ENCODE peak calls at places on chromosomes 4 and X, in ten cellular contexts. One of them, this sample, is unnamed.

GRCh38 chr4:25919676-25920075 is 5.7 kb downstream of the SMIM20 start:
- DNase-seq in mesothelial cell of epicardium: no peak
- DNase-seq in activated T-helper 1 cell treated with anti-CD3 and anti-CD28 coated beads, Interleukin-12 subunit alpha, Interleukin-12 subunit beta, Interleukin-2, Interleukin-4 antibody, amounts not matched to agents 30 ng/mL and 10 ng/mL and 1 ng/mL, durations not matched to agents 14 hours and 24 hours and 36 hours: no peak
- DNase-seq in naive thymus-derived CD8-positive, alpha-beta T cell: no peak
- DNase-seq in cardiac muscle cell: no peak
- DNase-seq in stimulated activated CD4-positive, alpha-beta T cell treated with anti-CD3 and anti-CD28 coated beads, Interleukin-4, amount 100 ng/mL, for 1 hour: no peak
- DNase-seq in tibial artery: no peak
- DNase-seq in AG08396: no peak
- DNase-seq in body of pancreas: no peak
- DNase-seq in EL: no peak
- DNase-seq in this sample: no peak

GRCh38 chr4:1366371-1367229 is 19.6 kb downstream of the UVSSA start:
- DNase-seq in mesothelial cell of epicardium: no peak
- DNase-seq in activated T-helper 1 cell treated with anti-CD3 and anti-CD28 coated beads, Interleukin-12 subunit alpha, Interleukin-12 subunit beta, Interleukin-2, Interleukin-4 antibody, amounts not matched to agents 30 ng/mL and 10 ng/mL and 1 ng/mL, durations not matched to agents 14 hours and 24 hours and 36 hours: no peak
- DNase-seq in naive thymus-derived CD8-positive, alpha-beta T cell: no peak
- DNase-seq in cardiac muscle cell: no peak
- DNase-seq in stimulated activated CD4-positive, alpha-beta T cell treated with anti-CD3 and anti-CD28 coated beads, Interleukin-4, amount 100 ng/mL, for 1 hour: no peak
- DNase-seq in tibial artery: peak; percentile 54
- DNase-seq in AG08396: no peak
- DNase-seq in body of pancreas: peak; percentile 9
- DNase-seq in EL: no peak
- DNase-seq in this sample: no peak

GRCh38 chrX:3627579-3627978 is 85.9 kb downstream of the PRKX start:
- DNase-seq in mesothelial cell of epicardium: no peak
- DNase-seq in activated T-helper 1 cell treated with anti-CD3 and anti-CD28 coated beads, Interleukin-12 subunit alpha, Interleukin-12 subunit beta, Interleukin-2, Interleukin-4 antibody, amounts not matched to agents 30 ng/mL and 10 ng/mL and 1 ng/mL, durations not matched to agents 14 hours and 24 hours and 36 hours: no peak
- DNase-seq in naive thymus-derived CD8-positive, alpha-beta T cell: no peak
- DNase-seq in cardiac muscle cell: no peak
- DNase-seq in stimulated activated CD4-positive, alpha-beta T cell treated with anti-CD3 and anti-CD28 coated beads, Interleukin-4, amount 100 ng/mL, for 1 hour: no peak
- DNase-seq in tibial artery: no peak
- DNase-seq in AG08396: no peak
- DNase-seq in body of pancreas: no peak
- DNase-seq in EL: no peak
- DNase-seq in this sample: no peak

GRCh38 chrX:48541140-48541814 is 1.8 kb downstream of the TBC1D25 start:
- DNase-seq in mesothelial cell of epicardium: no peak
- DNase-seq in activated T-helper 1 cell treated with anti-CD3 and anti-CD28 coated beads, Interleukin-12 subunit alpha, Interleukin-12 subunit beta, Interleukin-2, Interleukin-4 antibody, amounts not matched to agents 30 ng/mL and 10 ng/mL and 1 ng/mL, durations not matched to agents 14 hours and 24 hours and 36 hours: no peak
- DNase-seq in naive thymus-derived CD8-positive, alpha-beta T cell: no peak
- DNase-seq in cardiac muscle cell: no peak
- DNase-seq in stimulated activated CD4-positive, alpha-beta T cell treated with anti-CD3 and anti-CD28 coated beads, Interleukin-4, amount 100 ng/mL, for 1 hour: no peak
- DNase-seq in tibial artery: no peak
- DNase-seq in AG08396: no peak
- DNase-seq in body of pancreas: no peak
- DNase-seq in EL: no peak
- DNase-seq in this sample: no peak

GRCh38 chrX:149493567-149494562 is 11.2 kb downstream of the IDS start:
- DNase-seq in mesothelial cell of epicardium: no peak
- DNase-seq in activated T-helper 1 cell treated with anti-CD3 and anti-CD28 coated beads, Interleukin-12 subunit alpha, Interleukin-12 subunit beta, Interleukin-2, Interleukin-4 antibody, amounts not matched to agents 30 ng/mL and 10 ng/mL and 1 ng/mL, durations not matched to agents 14 hours and 24 hours and 36 hours: no peak
- DNase-seq in naive thymus-derived CD8-positive, alpha-beta T cell: no peak
- DNase-seq in cardiac muscle cell: peak; percentile 18
- DNase-seq in stimulated activated CD4-positive, alpha-beta T cell treated with anti-CD3 and anti-CD28 coated beads, Interleukin-4, amount 100 ng/mL, for 1 hour: no peak
- DNase-seq in tibial artery: no peak
- DNase-seq in AG08396: no peak
- DNase-seq in body of pancreas: no peak
- DNase-seq in EL: peak; percentile 24
- DNase-seq in this sample: no peak

GRCh38 chrX:10620121-10620699 is at the start of gene MID1:
- DNase-seq in mesothelial cell of epicardium: peak; percentile 63
- DNase-seq in activated T-helper 1 cell treated with anti-CD3 and anti-CD28 coated beads, Interleukin-12 subunit alpha, Interleukin-12 subunit beta, Interleukin-2, Interleukin-4 antibody, amounts not matched to agents 30 ng/mL and 10 ng/mL and 1 ng/mL, durations not matched to agents 14 hours and 24 hours and 36 hours: no peak
- DNase-seq in naive thymus-derived CD8-positive, alpha-beta T cell: no peak
- DNase-seq in cardiac muscle cell: peak; percentile 87
- DNase-seq in stimulated activated CD4-positive, alpha-beta T cell treated with anti-CD3 and anti-CD28 coated beads, Interleukin-4, amount 100 ng/mL, for 1 hour: no peak
- DNase-seq in tibial artery: peak; percentile 79
- DNase-seq in AG08396: peak; percentile 68
- DNase-seq in body of pancreas: peak; percentile 55
- DNase-seq in EL: peak; percentile 76
- DNase-seq in this sample: peak; percentile 89

GRCh38 chr4:168564024-168564423 is 67.2 kb downstream of the PALLD start:
- DNase-seq in mesothelial cell of epicardium: no peak
- DNase-seq in activated T-helper 1 cell treated with anti-CD3 and anti-CD28 coated beads, Interleukin-12 subunit alpha, Interleukin-12 subunit beta, Interleukin-2, Interleukin-4 antibody, amounts not matched to agents 30 ng/mL and 10 ng/mL and 1 ng/mL, durations not matched to agents 14 hours and 24 hours and 36 hours: no peak
- DNase-seq in naive thymus-derived CD8-positive, alpha-beta T cell: no peak
- DNase-seq in cardiac muscle cell: no peak
- DNase-seq in stimulated activated CD4-positive, alpha-beta T cell treated with anti-CD3 and anti-CD28 coated beads, Interleukin-4, amount 100 ng/mL, for 1 hour: no peak
- DNase-seq in tibial artery: no peak
- DNase-seq in AG08396: no peak
- DNase-seq in body of pancreas: no peak
- DNase-seq in EL: no peak
- DNase-seq in this sample: no peak

GRCh38 chr4:156291317-156291716 is 337.7 kb upstream of the CTSO start:
- DNase-seq in mesothelial cell of epicardium: no peak
- DNase-seq in activated T-helper 1 cell treated with anti-CD3 and anti-CD28 coated beads, Interleukin-12 subunit alpha, Interleukin-12 subunit beta, Interleukin-2, Interleukin-4 antibody, amounts not matched to agents 30 ng/mL and 10 ng/mL and 1 ng/mL, durations not matched to agents 14 hours and 24 hours and 36 hours: no peak
- DNase-seq in naive thymus-derived CD8-positive, alpha-beta T cell: no peak
- DNase-seq in cardiac muscle cell: peak; percentile 42
- DNase-seq in stimulated activated CD4-positive, alpha-beta T cell treated with anti-CD3 and anti-CD28 coated beads, Interleukin-4, amount 100 ng/mL, for 1 hour: no peak
- DNase-seq in tibial artery: no peak
- DNase-seq in AG08396: peak; percentile 31
- DNase-seq in body of pancreas: no peak
- DNase-seq in EL: peak; percentile 71
- DNase-seq in this sample: peak; percentile 64

GRCh38 chr4:173731257-173731656 is 201.2 kb upstream of the HAND2 start:
- DNase-seq in mesothelial cell of epicardium: no peak
- DNase-seq in activated T-helper 1 cell treated with anti-CD3 and anti-CD28 coated beads, Interleukin-12 subunit alpha, Interleukin-12 subunit beta, Interleukin-2, Interleukin-4 antibody, amounts not matched to agents 30 ng/mL and 10 ng/mL and 1 ng/mL, durations not matched to agents 14 hours and 24 hours and 36 hours: no peak
- DNase-seq in naive thymus-derived CD8-positive, alpha-beta T cell: no peak
- DNase-seq in cardiac muscle cell: no peak
- DNase-seq in stimulated activated CD4-positive, alpha-beta T cell treated with anti-CD3 and anti-CD28 coated beads, Interleukin-4, amount 100 ng/mL, for 1 hour: no peak
- DNase-seq in tibial artery: no peak
- DNase-seq in AG08396: no peak
- DNase-seq in body of pancreas: no peak
- DNase-seq in EL: no peak
- DNase-seq in this sample: no peak

GRCh38 chrX:125378205-125378604 is 58.5 kb downstream of the TEX13C start:
- DNase-seq in mesothelial cell of epicardium: no peak
- DNase-seq in activated T-helper 1 cell treated with anti-CD3 and anti-CD28 coated beads, Interleukin-12 subunit alpha, Interleukin-12 subunit beta, Interleukin-2, Interleukin-4 antibody, amounts not matched to agents 30 ng/mL and 10 ng/mL and 1 ng/mL, durations not matched to agents 14 hours and 24 hours and 36 hours: no peak
- DNase-seq in naive thymus-derived CD8-positive, alpha-beta T cell: no peak
- DNase-seq in cardiac muscle cell: no peak
- DNase-seq in stimulated activated CD4-positive, alpha-beta T cell treated with anti-CD3 and anti-CD28 coated beads, Interleukin-4, amount 100 ng/mL, for 1 hour: no peak
- DNase-seq in tibial artery: no peak
- DNase-seq in AG08396: no peak
- DNase-seq in body of pancreas: no peak
- DNase-seq in EL: no peak
- DNase-seq in this sample: no peak

GRCh38 chr4:85929926-85930325 is 429.9 kb downstream of the MAPK10 start:
- DNase-seq in mesothelial cell of epicardium: no peak
- DNase-seq in activated T-helper 1 cell treated with anti-CD3 and anti-CD28 coated beads, Interleukin-12 subunit alpha, Interleukin-12 subunit beta, Interleukin-2, Interleukin-4 antibody, amounts not matched to agents 30 ng/mL and 10 ng/mL and 1 ng/mL, durations not matched to agents 14 hours and 24 hours and 36 hours: no peak
- DNase-seq in naive thymus-derived CD8-positive, alpha-beta T cell: no peak
- DNase-seq in cardiac muscle cell: peak; percentile 23
- DNase-seq in stimulated activated CD4-positive, alpha-beta T cell treated with anti-CD3 and anti-CD28 coated beads, Interleukin-4, amount 100 ng/mL, for 1 hour: no peak
- DNase-seq in tibial artery: no peak
- DNase-seq in AG08396: no peak
- DNase-seq in body of pancreas: peak; percentile 49
- DNase-seq in EL: no peak
- DNase-seq in this sample: no peak

GRCh38 chr4:185999207-185999606 is 69.7 kb upstream of the TLR3 start:
- DNase-seq in mesothelial cell of epicardium: no peak
- DNase-seq in activated T-helper 1 cell treated with anti-CD3 and anti-CD28 coated beads, Interleukin-12 subunit alpha, Interleukin-12 subunit beta, Interleukin-2, Interleukin-4 antibody, amounts not matched to agents 30 ng/mL and 10 ng/mL and 1 ng/mL, durations not matched to agents 14 hours and 24 hours and 36 hours: no peak
- DNase-seq in naive thymus-derived CD8-positive, alpha-beta T cell: no peak
- DNase-seq in cardiac muscle cell: no peak
- DNase-seq in stimulated activated CD4-positive, alpha-beta T cell treated with anti-CD3 and anti-CD28 coated beads, Interleukin-4, amount 100 ng/mL, for 1 hour: no peak
- DNase-seq in tibial artery: no peak
- DNase-seq in AG08396: no peak
- DNase-seq in body of pancreas: no peak
- DNase-seq in EL: no peak
- DNase-seq in this sample: no peak

GRCh38 chr4:89599026-89599425 is 237.9 kb downstream of the SNCA start:
- DNase-seq in mesothelial cell of epicardium: no peak
- DNase-seq in activated T-helper 1 cell treated with anti-CD3 and anti-CD28 coated beads, Interleukin-12 subunit alpha, Interleukin-12 subunit beta, Interleukin-2, Interleukin-4 antibody, amounts not matched to agents 30 ng/mL and 10 ng/mL and 1 ng/mL, durations not matched to agents 14 hours and 24 hours and 36 hours: no peak
- DNase-seq in naive thymus-derived CD8-positive, alpha-beta T cell: no peak
- DNase-seq in cardiac muscle cell: no peak
- DNase-seq in stimulated activated CD4-positive, alpha-beta T cell treated with anti-CD3 and anti-CD28 coated beads, Interleukin-4, amount 100 ng/mL, for 1 hour: no peak
- DNase-seq in tibial artery: no peak
- DNase-seq in AG08396: no peak
- DNase-seq in body of pancreas: no peak
- DNase-seq in EL: no peak
- DNase-seq in this sample: no peak

GRCh38 chrX:120419465-120419864 is 49.6 kb downstream of the LAMP2 start:
- DNase-seq in mesothelial cell of epicardium: no peak
- DNase-seq in activated T-helper 1 cell treated with anti-CD3 and anti-CD28 coated beads, Interleukin-12 subunit alpha, Interleukin-12 subunit beta, Interleukin-2, Interleukin-4 antibody, amounts not matched to agents 30 ng/mL and 10 ng/mL and 1 ng/mL, durations not matched to agents 14 hours and 24 hours and 36 hours: no peak
- DNase-seq in naive thymus-derived CD8-positive, alpha-beta T cell: peak; percentile 11
- DNase-seq in cardiac muscle cell: no peak
- DNase-seq in stimulated activated CD4-positive, alpha-beta T cell treated with anti-CD3 and anti-CD28 coated beads, Interleukin-4, amount 100 ng/mL, for 1 hour: no peak
- DNase-seq in tibial artery: no peak
- DNase-seq in AG08396: no peak
- DNase-seq in body of pancreas: no peak
- DNase-seq in EL: no peak
- DNase-seq in this sample: peak; percentile 11

GRCh38 chr4:174983128-174983750 is 65.1 kb downstream of the ADAM29 start:
- DNase-seq in mesothelial cell of epicardium: no peak
- DNase-seq in activated T-helper 1 cell treated with anti-CD3 and anti-CD28 coated beads, Interleukin-12 subunit alpha, Interleukin-12 subunit beta, Interleukin-2, Interleukin-4 antibody, amounts not matched to agents 30 ng/mL and 10 ng/mL and 1 ng/mL, durations not matched to agents 14 hours and 24 hours and 36 hours: no peak
- DNase-seq in naive thymus-derived CD8-positive, alpha-beta T cell: no peak
- DNase-seq in cardiac muscle cell: no peak
- DNase-seq in stimulated activated CD4-positive, alpha-beta T cell treated with anti-CD3 and anti-CD28 coated beads, Interleukin-4, amount 100 ng/mL, for 1 hour: no peak
- DNase-seq in tibial artery: no peak
- DNase-seq in AG08396: no peak
- DNase-seq in body of pancreas: no peak
- DNase-seq in EL: no peak
- DNase-seq in this sample: no peak

GRCh38 chr4:79015406-79015805 is 76.2 kb upstream of the PAQR3 start:
- DNase-seq in mesothelial cell of epicardium: no peak
- DNase-seq in activated T-helper 1 cell treated with anti-CD3 and anti-CD28 coated beads, Interleukin-12 subunit alpha, Interleukin-12 subunit beta, Interleukin-2, Interleukin-4 antibody, amounts not matched to agents 30 ng/mL and 10 ng/mL and 1 ng/mL, durations not matched to agents 14 hours and 24 hours and 36 hours: no peak
- DNase-seq in naive thymus-derived CD8-positive, alpha-beta T cell: no peak
- DNase-seq in cardiac muscle cell: no peak
- DNase-seq in stimulated activated CD4-positive, alpha-beta T cell treated with anti-CD3 and anti-CD28 coated beads, Interleukin-4, amount 100 ng/mL, for 1 hour: no peak
- DNase-seq in tibial artery: no peak
- DNase-seq in AG08396: no peak
- DNase-seq in body of pancreas: no peak
- DNase-seq in EL: no peak
- DNase-seq in this sample: no peak

GRCh38 chr4:101238706-101239105 is 108.6 kb downstream of the PPP3CA start:
- DNase-seq in mesothelial cell of epicardium: no peak
- DNase-seq in activated T-helper 1 cell treated with anti-CD3 and anti-CD28 coated beads, Interleukin-12 subunit alpha, Interleukin-12 subunit beta, Interleukin-2, Interleukin-4 antibody, amounts not matched to agents 30 ng/mL and 10 ng/mL and 1 ng/mL, durations not matched to agents 14 hours and 24 hours and 36 hours: no peak
- DNase-seq in naive thymus-derived CD8-positive, alpha-beta T cell: no peak
- DNase-seq in cardiac muscle cell: no peak
- DNase-seq in stimulated activated CD4-positive, alpha-beta T cell treated with anti-CD3 and anti-CD28 coated beads, Interleukin-4, amount 100 ng/mL, for 1 hour: no peak
- DNase-seq in tibial artery: no peak
- DNase-seq in AG08396: peak; percentile 14
- DNase-seq in body of pancreas: no peak
- DNase-seq in EL: peak; percentile 38
- DNase-seq in this sample: peak; percentile 23

GRCh38 chr4:92304073-92304472 is 307 bp downstream of the GRID2 start:
- DNase-seq in mesothelial cell of epicardium: no peak
- DNase-seq in activated T-helper 1 cell treated with anti-CD3 and anti-CD28 coated beads, Interleukin-12 subunit alpha, Interleukin-12 subunit beta, Interleukin-2, Interleukin-4 antibody, amounts not matched to agents 30 ng/mL and 10 ng/mL and 1 ng/mL, durations not matched to agents 14 hours and 24 hours and 36 hours: no peak
- DNase-seq in naive thymus-derived CD8-positive, alpha-beta T cell: no peak
- DNase-seq in cardiac muscle cell: peak; percentile 9
- DNase-seq in stimulated activated CD4-positive, alpha-beta T cell treated with anti-CD3 and anti-CD28 coated beads, Interleukin-4, amount 100 ng/mL, for 1 hour: no peak
- DNase-seq in tibial artery: no peak
- DNase-seq in AG08396: peak; percentile 7
- DNase-seq in body of pancreas: no peak
- DNase-seq in EL: no peak
- DNase-seq in this sample: peak; percentile 17

GRCh38 chr4:5708829-5709680 is 696 bp upstream of the EVC2 start:
- DNase-seq in mesothelial cell of epicardium: peak; percentile 46
- DNase-seq in activated T-helper 1 cell treated with anti-CD3 and anti-CD28 coated beads, Interleukin-12 subunit alpha, Interleukin-12 subunit beta, Interleukin-2, Interleukin-4 antibody, amounts not matched to agents 30 ng/mL and 10 ng/mL and 1 ng/mL, durations not matched to agents 14 hours and 24 hours and 36 hours: no peak
- DNase-seq in naive thymus-derived CD8-positive, alpha-beta T cell: no peak
- DNase-seq in cardiac muscle cell: peak; percentile 20
- DNase-seq in stimulated activated CD4-positive, alpha-beta T cell treated with anti-CD3 and anti-CD28 coated beads, Interleukin-4, amount 100 ng/mL, for 1 hour: no peak
- DNase-seq in tibial artery: no peak
- DNase-seq in AG08396: no peak
- DNase-seq in body of pancreas: peak; percentile 18
- DNase-seq in EL: no peak
- DNase-seq in this sample: no peak

GRCh38 chr4:175784986-175785525 is 27.0 kb downstream of the GPM6A start:
- DNase-seq in mesothelial cell of epicardium: no peak
- DNase-seq in activated T-helper 1 cell treated with anti-CD3 and anti-CD28 coated beads, Interleukin-12 subunit alpha, Interleukin-12 subunit beta, Interleukin-2, Interleukin-4 antibody, amounts not matched to agents 30 ng/mL and 10 ng/mL and 1 ng/mL, durations not matched to agents 14 hours and 24 hours and 36 hours: no peak
- DNase-seq in naive thymus-derived CD8-positive, alpha-beta T cell: no peak
- DNase-seq in cardiac muscle cell: no peak
- DNase-seq in stimulated activated CD4-positive, alpha-beta T cell treated with anti-CD3 and anti-CD28 coated beads, Interleukin-4, amount 100 ng/mL, for 1 hour: no peak
- DNase-seq in tibial artery: no peak
- DNase-seq in AG08396: no peak
- DNase-seq in body of pancreas: no peak
- DNase-seq in EL: no peak
- DNase-seq in this sample: no peak

GRCh38 chrX:32532282-32532681 is 679.1 kb downstream of the DMD start:
- DNase-seq in mesothelial cell of epicardium: no peak
- DNase-seq in activated T-helper 1 cell treated with anti-CD3 and anti-CD28 coated beads, Interleukin-12 subunit alpha, Interleukin-12 subunit beta, Interleukin-2, Interleukin-4 antibody, amounts not matched to agents 30 ng/mL and 10 ng/mL and 1 ng/mL, durations not matched to agents 14 hours and 24 hours and 36 hours: no peak
- DNase-seq in naive thymus-derived CD8-positive, alpha-beta T cell: no peak
- DNase-seq in cardiac muscle cell: no peak
- DNase-seq in stimulated activated CD4-positive, alpha-beta T cell treated with anti-CD3 and anti-CD28 coated beads, Interleukin-4, amount 100 ng/mL, for 1 hour: no peak
- DNase-seq in tibial artery: no peak
- DNase-seq in AG08396: no peak
- DNase-seq in body of pancreas: no peak
- DNase-seq in EL: no peak
- DNase-seq in this sample: no peak

GRCh38 chr4:173181769-173182374 is 13.3 kb downstream of the GALNT7 start:
- DNase-seq in mesothelial cell of epicardium: no peak
- DNase-seq in activated T-helper 1 cell treated with anti-CD3 and anti-CD28 coated beads, Interleukin-12 subunit alpha, Interleukin-12 subunit beta, Interleukin-2, Interleukin-4 antibody, amounts not matched to agents 30 ng/mL and 10 ng/mL and 1 ng/mL, durations not matched to agents 14 hours and 24 hours and 36 hours: no peak
- DNase-seq in naive thymus-derived CD8-positive, alpha-beta T cell: no peak
- DNase-seq in cardiac muscle cell: no peak
- DNase-seq in stimulated activated CD4-positive, alpha-beta T cell treated with anti-CD3 and anti-CD28 coated beads, Interleukin-4, amount 100 ng/mL, for 1 hour: no peak
- DNase-seq in tibial artery: no peak
- DNase-seq in AG08396: peak; percentile 43
- DNase-seq in body of pancreas: no peak
- DNase-seq in EL: peak; percentile 65
- DNase-seq in this sample: peak; percentile 40

GRCh38 chrX:117707948-117708743 is 408.5 kb downstream of the KLHL13 start:
- DNase-seq in mesothelial cell of epicardium: no peak
- DNase-seq in activated T-helper 1 cell treated with anti-CD3 and anti-CD28 coated beads, Interleukin-12 subunit alpha, Interleukin-12 subunit beta, Interleukin-2, Interleukin-4 antibody, amounts not matched to agents 30 ng/mL and 10 ng/mL and 1 ng/mL, durations not matched to agents 14 hours and 24 hours and 36 hours: no peak
- DNase-seq in naive thymus-derived CD8-positive, alpha-beta T cell: no peak
- DNase-seq in cardiac muscle cell: no peak
- DNase-seq in stimulated activated CD4-positive, alpha-beta T cell treated with anti-CD3 and anti-CD28 coated beads, Interleukin-4, amount 100 ng/mL, for 1 hour: no peak
- DNase-seq in tibial artery: no peak
- DNase-seq in AG08396: no peak
- DNase-seq in body of pancreas: no peak
- DNase-seq in EL: no peak
- DNase-seq in this sample: no peak

GRCh38 chr4:2262944-2263250 is 988 bp upstream of the MXD4 start:
- DNase-seq in mesothelial cell of epicardium: no peak
- DNase-seq in activated T-helper 1 cell treated with anti-CD3 and anti-CD28 coated beads, Interleukin-12 subunit alpha, Interleukin-12 subunit beta, Interleukin-2, Interleukin-4 antibody, amounts not matched to agents 30 ng/mL and 10 ng/mL and 1 ng/mL, durations not matched to agents 14 hours and 24 hours and 36 hours: no peak
- DNase-seq in naive thymus-derived CD8-positive, alpha-beta T cell: no peak
- DNase-seq in cardiac muscle cell: no peak
- DNase-seq in stimulated activated CD4-positive, alpha-beta T cell treated with anti-CD3 and anti-CD28 coated beads, Interleukin-4, amount 100 ng/mL, for 1 hour: no peak
- DNase-seq in tibial artery: no peak
- DNase-seq in AG08396: no peak
- DNase-seq in body of pancreas: no peak
- DNase-seq in EL: no peak
- DNase-seq in this sample: no peak

GRCh38 chrX:40411350-40412111 is 169.2 kb upstream of the ATP6AP2 start:
- DNase-seq in mesothelial cell of epicardium: no peak
- DNase-seq in activated T-helper 1 cell treated with anti-CD3 and anti-CD28 coated beads, Interleukin-12 subunit alpha, Interleukin-12 subunit beta, Interleukin-2, Interleukin-4 antibody, amounts not matched to agents 30 ng/mL and 10 ng/mL and 1 ng/mL, durations not matched to agents 14 hours and 24 hours and 36 hours: no peak
- DNase-seq in naive thymus-derived CD8-positive, alpha-beta T cell: no peak
- DNase-seq in cardiac muscle cell: no peak
- DNase-seq in stimulated activated CD4-positive, alpha-beta T cell treated with anti-CD3 and anti-CD28 coated beads, Interleukin-4, amount 100 ng/mL, for 1 hour: no peak
- DNase-seq in tibial artery: no peak
- DNase-seq in AG08396: no peak
- DNase-seq in body of pancreas: no peak
- DNase-seq in EL: no peak
- DNase-seq in this sample: no peak

GRCh38 chrX:70033348-70033747 is 16.4 kb downstream of the AWAT2 start:
- DNase-seq in mesothelial cell of epicardium: no peak
- DNase-seq in activated T-helper 1 cell treated with anti-CD3 and anti-CD28 coated beads, Interleukin-12 subunit alpha, Interleukin-12 subunit beta, Interleukin-2, Interleukin-4 antibody, amounts not matched to agents 30 ng/mL and 10 ng/mL and 1 ng/mL, durations not matched to agents 14 hours and 24 hours and 36 hours: no peak
- DNase-seq in naive thymus-derived CD8-positive, alpha-beta T cell: no peak
- DNase-seq in cardiac muscle cell: peak; percentile 41
- DNase-seq in stimulated activated CD4-positive, alpha-beta T cell treated with anti-CD3 and anti-CD28 coated beads, Interleukin-4, amount 100 ng/mL, for 1 hour: peak; percentile 9
- DNase-seq in tibial artery: no peak
- DNase-seq in AG08396: peak; percentile 36
- DNase-seq in body of pancreas: no peak
- DNase-seq in EL: peak; percentile 41
- DNase-seq in this sample: no peak

GRCh38 chr4:53162926-53163325 is 202.9 kb downstream of the SCFD2 start:
- DNase-seq in mesothelial cell of epicardium: no peak
- DNase-seq in activated T-helper 1 cell treated with anti-CD3 and anti-CD28 coated beads, Interleukin-12 subunit alpha, Interleukin-12 subunit beta, Interleukin-2, Interleukin-4 antibody, amounts not matched to agents 30 ng/mL and 10 ng/mL and 1 ng/mL, durations not matched to agents 14 hours and 24 hours and 36 hours: no peak
- DNase-seq in naive thymus-derived CD8-positive, alpha-beta T cell: no peak
- DNase-seq in cardiac muscle cell: no peak
- DNase-seq in stimulated activated CD4-positive, alpha-beta T cell treated with anti-CD3 and anti-CD28 coated beads, Interleukin-4, amount 100 ng/mL, for 1 hour: no peak
- DNase-seq in tibial artery: no peak
- DNase-seq in AG08396: no peak
- DNase-seq in body of pancreas: no peak
- DNase-seq in EL: no peak
- DNase-seq in this sample: no peak

GRCh38 chr4:140595065-140595464 is 26.3 kb upstream of the UCP1 start:
- DNase-seq in mesothelial cell of epicardium: no peak
- DNase-seq in activated T-helper 1 cell treated with anti-CD3 and anti-CD28 coated beads, Interleukin-12 subunit alpha, Interleukin-12 subunit beta, Interleukin-2, Interleukin-4 antibody, amounts not matched to agents 30 ng/mL and 10 ng/mL and 1 ng/mL, durations not matched to agents 14 hours and 24 hours and 36 hours: no peak
- DNase-seq in naive thymus-derived CD8-positive, alpha-beta T cell: no peak
- DNase-seq in cardiac muscle cell: peak; percentile 40
- DNase-seq in stimulated activated CD4-positive, alpha-beta T cell treated with anti-CD3 and anti-CD28 coated beads, Interleukin-4, amount 100 ng/mL, for 1 hour: no peak
- DNase-seq in tibial artery: no peak
- DNase-seq in AG08396: no peak
- DNase-seq in body of pancreas: peak; percentile 39
- DNase-seq in EL: no peak
- DNase-seq in this sample: peak; percentile 34